ENCODE peak calls at places on chromosomes 2 and 18, in eight cellular contexts. W is GM23248, Q is H1, O is mesenchymal stem cell, J is osteoblast, U is stomach, L is IMR-90, I is HepG2. K is an unnamed sample.
A peak's percentile ranks its signal among the peaks of the same experiment; 100 is the strongest.

GRCh38 chr2:180559766-180560165 is 420.6 kb upstream of the UBE2E3 start:
- DNase-seq in W (no peak), O (no peak), U (no peak), Q (no peak), J (peak; percentile 17), I (no peak), L (no peak), K (no peak)

GRCh38 chr2:225937625-225938024 is 538.1 kb downstream of the NYAP2 start:
- DNase-seq in O (peak; percentile 30), U (no peak), J (no peak), I (no peak), W (peak; percentile 36), L (peak; percentile 36), Q (no peak), K (no peak)

GRCh38 chr2:202375006-202375610 is 1.0 kb upstream of the BMPR2 start:
- DNase-seq in U (peak; percentile 29), Q (peak; percentile 74), L (peak; percentile 78), O (peak; percentile 87), J (peak; percentile 91), I (peak; percentile 30), W (peak; percentile 90), K (peak; percentile 70)

GRCh38 chr2:195498176-195498575 is 158.8 kb upstream of the SLC39A10 start:
- DNase-seq in L (peak; percentile 30), Q (no peak), O (peak; percentile 47), U (peak; percentile 65), J (no peak), W (peak; percentile 29), I (peak; percentile 50), K (no peak)

GRCh38 chr18:12361770-12362378 is 15.2 kb downstream of the AFG3L2 start:
- DNase-seq in Q (no peak), J (no peak), U (no peak), L (peak; percentile 39), I (no peak), O (peak; percentile 16), W (peak; percentile 15), K (peak; percentile 75)

GRCh38 chr2:72028996-72029395 is 118.7 kb downstream of the CYP26B1 start:
- DNase-seq in W (no peak), Q (no peak), J (no peak), I (no peak), U (peak; percentile 16), L (no peak), O (no peak), K (no peak)

GRCh38 chr2:174524525-174524924 is 37.7 kb upstream of the GPR155 start:
- DNase-seq in W (no peak), L (no peak), Q (no peak), J (no peak), U (no peak), O (no peak), I (no peak), K (no peak)

GRCh38 chr2:45874324-45874723 is 222.8 kb downstream of the PRKCE start:
- DNase-seq in I (no peak), W (no peak), U (peak; percentile 84), O (no peak), L (no peak), J (no peak), Q (no peak), K (peak; percentile 76)

GRCh38 chr2:231482806-231483391 is 18.6 kb upstream of the NCL start:
- DNase-seq in U (peak; percentile 80), O (peak; percentile 51), J (peak; percentile 99), W (peak; percentile 88), L (peak; percentile 22), I (peak; percentile 65), Q (peak; percentile 89), K (peak; percentile 80)

GRCh38 chr2:23545391-23545790 is 160.4 kb downstream of the KLHL29 start:
- DNase-seq in U (no peak), W (peak; percentile 77), J (peak; percentile 73), I (no peak), O (no peak), Q (no peak), L (peak; percentile 63), K (no peak)

GRCh38 chr2:163592954-163593622 is 142.7 kb downstream of the FIGN start:
- DNase-seq in J (no peak), Q (no peak), I (no peak), W (no peak), L (no peak), U (no peak), O (no peak), K (no peak)

GRCh38 chr2:162092656-162093556 is 18.9 kb upstream of the DPP4 start:
- DNase-seq in I (no peak), W (peak; percentile 98), J (peak; percentile 80), O (peak; percentile 86), Q (no peak), L (peak; percentile 96), U (no peak), K (peak; percentile 48)

GRCh38 chr2:113700186-113700841 is 56.1 kb downstream of the SLC35F5 start:
- DNase-seq in U (no peak), W (peak; percentile 81), O (peak; percentile 80), Q (no peak), I (peak; percentile 46), J (peak; percentile 80), L (peak; percentile 15), K (peak; percentile 48)

GRCh38 chr2:48424356-48424755 is 105.6 kb upstream of the STON1 start:
- DNase-seq in I (no peak), U (no peak), J (no peak), Q (peak; percentile 23), L (no peak), W (no peak), O (no peak), K (no peak)

GRCh38 chr2:178386951-178387602 is 63.9 kb downstream of the PRKRA start:
- DNase-seq in W (peak; percentile 17), L (peak; percentile 47), O (peak; percentile 19), Q (no peak), U (no peak), I (no peak), J (no peak), K (no peak)

GRCh38 chr18:62347091-62347506 is 22.0 kb downstream of the TNFRSF11A start:
- DNase-seq in J (no peak), L (no peak), W (no peak), O (no peak), U (no peak), I (no peak), Q (no peak), K (no peak)

DNA sequence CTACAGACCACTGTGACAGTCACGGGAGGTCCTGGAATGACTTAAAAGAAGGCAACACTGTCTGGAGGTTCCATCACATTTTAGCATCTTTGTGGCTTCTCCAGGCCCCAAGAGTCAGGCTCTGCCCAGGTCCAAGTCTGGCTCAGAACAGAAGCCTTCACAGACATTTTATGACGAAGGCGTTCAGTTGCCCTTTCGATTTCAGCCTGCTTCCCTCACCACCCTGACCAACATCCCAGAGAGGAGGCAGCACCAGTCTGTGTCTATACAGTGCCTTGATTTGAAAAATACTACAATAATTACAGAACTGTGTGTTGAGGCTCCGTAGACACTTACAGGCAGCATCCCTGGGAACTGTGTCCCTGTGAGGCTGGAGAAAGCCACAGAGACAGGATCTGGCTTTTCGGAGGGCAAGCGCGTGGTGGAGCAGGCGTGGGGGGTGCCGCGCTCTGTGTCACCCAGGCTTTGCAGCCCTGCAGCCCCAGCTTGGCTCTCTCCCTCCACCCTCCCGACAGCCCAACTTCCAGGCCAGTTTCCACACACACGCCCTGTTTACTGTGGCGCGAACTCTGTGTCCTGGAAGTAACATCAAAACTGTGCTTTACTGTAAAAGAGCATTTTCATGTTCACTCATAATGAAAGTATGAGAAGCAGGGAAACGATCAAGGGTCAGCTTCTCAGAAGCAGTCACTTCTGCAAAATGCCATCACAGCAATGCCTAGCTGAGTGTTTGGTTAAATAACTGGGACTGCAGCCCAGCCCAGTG is 153.6 kb upstream of the ALKAL2 start:
- DNase-seq in O (no peak), J (no peak), L (no peak), W (no peak), I (no peak), U (no peak), Q (no peak), K (no peak)
- H3K4me3 ChIP-seq in O (no peak overlapping the region), J (peak overlapping the region; percentile 43), L (no peak overlapping the region), W (no peak overlapping the region), I (no peak overlapping the region), U (no peak overlapping the region), Q (no peak overlapping the region), K (no peak overlapping the region)

DNA sequence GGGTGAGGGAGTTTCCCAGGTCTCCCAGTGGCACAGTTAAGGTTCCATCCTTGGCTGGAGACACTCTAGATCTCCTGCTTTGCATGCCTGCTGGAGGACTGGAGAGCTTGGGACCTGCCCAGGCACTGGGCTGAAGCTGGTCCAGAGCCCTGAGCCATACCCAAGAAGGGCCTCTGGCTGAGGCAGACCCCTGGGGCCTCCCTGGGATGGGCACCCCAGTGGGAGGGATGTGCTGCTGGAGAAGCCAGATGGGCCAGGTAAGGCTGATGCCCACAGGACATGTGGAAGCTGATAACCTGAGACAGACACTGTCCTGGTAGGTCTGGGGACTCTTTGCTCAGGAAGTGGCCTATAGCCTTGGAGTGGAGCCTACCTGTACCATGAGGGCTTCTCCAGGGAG is 160.7 kb downstream of the TFCP2L1 start:
- DNase-seq in U (no peak), I (no peak), J (no peak), W (no peak), O (no peak), Q (no peak), L (no peak), K (no peak)
- H3K27me3 ChIP-seq in U (peaks cover 3% of the 10 kb centered on the region), I (peaks cover 14% of the 10 kb centered on the region), J (peaks cover 12% of the 10 kb centered on the region), W (peaks cover 44% of the 10 kb centered on the region), O (peaks cover 72% of the 10 kb centered on the region), Q (no peaks in the 10 kb centered on the region), L (peaks cover 51% of the 10 kb centered on the region), K (peaks cover 47% of the 10 kb centered on the region)

GRCh38 chr2:64327129-64327509 is 126.8 kb upstream of the LGALSL start:
- DNase-seq in L (no peak), U (no peak), I (no peak), J (no peak), W (no peak), O (no peak), Q (peak; percentile 43), K (no peak)

GRCh38 chr2:64325852-64326577 is 127.9 kb upstream of the LGALSL start:
- DNase-seq in U (no peak), W (no peak), I (no peak), L (no peak), J (no peak), Q (peak; percentile 34), O (no peak), K (no peak)

GRCh38 chr2:64328415-64328722 is 125.6 kb upstream of the LGALSL start:
- DNase-seq in U (no peak), Q (no peak), W (no peak), I (no peak), O (no peak), L (no peak), J (no peak), K (no peak)

GRCh38 chr2:64326578-64327050 is 127.3 kb upstream of the LGALSL start:
- DNase-seq in J (no peak), U (no peak), W (no peak), L (no peak), O (no peak), Q (peak; percentile 32), I (no peak), K (no peak)

GRCh38 chr2:64327510-64328414 is 126.2 kb upstream of the LGALSL start:
- DNase-seq in L (no peak), U (no peak), W (peak; percentile 46), I (no peak), J (no peak), O (peak; percentile 39), Q (peak; percentile 49), K (peak; percentile 43)
- H3K4me3 ChIP-seq in L (no peak overlapping the region), U (peak overlapping the region; percentile 30), W (no peak overlapping the region), I (no peak overlapping the region), J (peak overlapping the region; percentile 28), O (peak overlapping the region; percentile 8), Q (no peak overlapping the region), K (peak overlapping the region; percentile 56)

DNA sequence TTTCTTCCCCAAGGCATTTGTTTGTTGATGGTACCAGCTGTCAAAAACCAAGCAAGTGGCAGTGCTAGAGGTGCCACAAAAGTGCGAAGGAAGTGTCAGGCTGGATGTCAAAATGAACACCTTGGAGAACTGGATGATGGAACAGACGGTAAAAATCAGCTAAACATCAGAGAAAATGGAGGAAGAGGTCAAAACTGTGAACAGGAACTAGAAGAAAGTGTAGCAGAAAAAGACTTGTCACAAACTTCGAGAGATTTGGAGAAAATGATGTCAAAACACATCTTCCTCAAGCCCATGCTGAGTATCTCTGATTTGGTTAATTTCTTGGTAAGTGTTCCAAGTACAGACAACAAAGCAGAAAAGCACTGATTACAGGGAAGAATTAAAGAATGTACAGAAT is 25.3 kb upstream of the CEP68 start:
- DNase-seq in L (no peak), J (no peak), I (no peak), W (no peak), Q (no peak), U (no peak), O (no peak), K (no peak)
- H3K27me3 ChIP-seq in L (peaks cover 3% of the 10 kb centered on the region), J (no peaks in the 10 kb centered on the region), I (no peaks in the 10 kb centered on the region), W (no peaks in the 10 kb centered on the region), Q (no peaks in the 10 kb centered on the region), U (no peaks in the 10 kb centered on the region), O (peaks cover 6% of the 10 kb centered on the region), K (no peaks in the 10 kb centered on the region)